ENCODE peak calls at places on chromosomes 6 and 20, in five cellular contexts. One of them, this sample, is unnamed.

GRCh38 chr6:54099201-54099600 is 12.0 kb upstream of the MLIP start:
- DNase-seq in coronary artery: no peak
- DNase-seq in brain microvascular endothelial cell: no peak
- DNase-seq in hepatocyte: no peak
- DNase-seq in AG04450: no peak
- DNase-seq in this sample: no peak

GRCh38 chr20:31497838-31498540 is 16.3 kb upstream of the HM13 start:
- DNase-seq in hepatocyte: peak
- DNase-seq in coronary artery: no peak
- DNase-seq in brain microvascular endothelial cell: peak
- DNase-seq in AG04450: no peak
- DNase-seq in this sample: no peak

GRCh38 chr6:108748063-108748462 is 100.2 kb upstream of the ARMC2 start:
- DNase-seq in hepatocyte: no peak
- DNase-seq in brain microvascular endothelial cell: no peak
- DNase-seq in coronary artery: no peak
- DNase-seq in AG04450: no peak
- DNase-seq in this sample: no peak

GRCh38 chr6:144415835-144416237 is 130.7 kb downstream of the UTRN start:
- DNase-seq in coronary artery: no peak
- DNase-seq in AG04450: peak
- DNase-seq in hepatocyte: no peak
- DNase-seq in brain microvascular endothelial cell: peak
- DNase-seq in this sample: peak

GRCh38 chr6:105993769-105994521 is 92.2 kb upstream of the PRDM1 start:
- DNase-seq in brain microvascular endothelial cell: no peak
- DNase-seq in coronary artery: no peak
- DNase-seq in hepatocyte: peak
- DNase-seq in AG04450: no peak
- DNase-seq in this sample: no peak

GRCh38 chr20:47355489-47356219 is 845 bp downstream of the ZMYND8 start:
- DNase-seq in coronary artery: no peak
- DNase-seq in hepatocyte: no peak
- DNase-seq in AG04450: no peak
- DNase-seq in brain microvascular endothelial cell: no peak
- DNase-seq in this sample: no peak

GRCh38 chr6:170605860-170606259 is 21.4 kb upstream of the PDCD2 start:
- DNase-seq in brain microvascular endothelial cell: no peak
- DNase-seq in hepatocyte: no peak
- DNase-seq in coronary artery: no peak
- DNase-seq in AG04450: no peak
- DNase-seq in this sample: no peak

GRCh38 chr6:20946037-20946436 is 411.8 kb downstream of the CDKAL1 start:
- DNase-seq in brain microvascular endothelial cell: peak
- DNase-seq in AG04450: no peak
- DNase-seq in coronary artery: no peak
- DNase-seq in hepatocyte: no peak
- DNase-seq in this sample: no peak

GRCh38 chr20:53078761-53079482 is 106.8 kb downstream of the TSHZ2 start:
- DNase-seq in brain microvascular endothelial cell: no peak
- DNase-seq in AG04450: no peak
- DNase-seq in coronary artery: no peak
- DNase-seq in hepatocyte: no peak
- DNase-seq in this sample: no peak

GRCh38 chr6:44966449-44967091 is 361.6 kb upstream of the RUNX2 start:
- DNase-seq in brain microvascular endothelial cell: peak
- DNase-seq in AG04450: no peak
- DNase-seq in hepatocyte: no peak
- DNase-seq in coronary artery: no peak
- DNase-seq in this sample: no peak

GRCh38 chr6:25934181-25934580 is 3.7 kb upstream of the SLC17A2 start:
- DNase-seq in hepatocyte: no peak
- DNase-seq in brain microvascular endothelial cell: no peak
- DNase-seq in AG04450: no peak
- DNase-seq in coronary artery: no peak
- DNase-seq in this sample: no peak

GRCh38 chr20:54550776-54551396 is 75.5 kb downstream of the DOK5 start:
- DNase-seq in brain microvascular endothelial cell: peak
- DNase-seq in hepatocyte: no peak
- DNase-seq in AG04450: no peak
- DNase-seq in coronary artery: no peak
- DNase-seq in this sample: no peak

GRCh38 chr20:1381753-1382591 is 10.9 kb downstream of the FKBP1A start:
- DNase-seq in hepatocyte: no peak
- DNase-seq in coronary artery: no peak
- DNase-seq in AG04450: no peak
- DNase-seq in brain microvascular endothelial cell: no peak
- DNase-seq in this sample: no peak
- H3K27ac ChIP-seq in hepatocyte: no peak
- H3K27ac ChIP-seq in coronary artery: peak
- H3K27ac ChIP-seq in AG04450: no peak
- H3K27ac ChIP-seq in brain microvascular endothelial cell: no peak
- H3K27ac ChIP-seq in this sample: peak

DNA sequence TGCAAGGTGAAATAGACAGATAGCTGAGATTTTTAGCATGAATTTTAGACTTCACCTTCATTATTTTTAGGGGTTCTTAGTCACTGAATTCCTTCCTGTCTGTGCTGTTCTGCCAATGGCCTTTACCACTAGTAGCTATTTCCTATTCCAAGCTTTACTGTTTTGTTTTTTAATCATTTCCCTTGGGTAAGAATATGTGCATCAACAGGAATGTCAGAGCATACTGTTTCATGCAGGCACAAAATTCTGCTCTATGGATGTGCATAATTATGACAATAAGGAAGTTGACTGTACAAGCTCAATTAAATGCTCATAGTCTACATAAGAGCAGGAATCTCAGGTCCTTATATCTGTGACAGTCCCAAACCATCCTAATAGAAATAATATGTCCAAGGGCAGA is 5.0 kb downstream of the TNFAIP3 start:
- DNase-seq in hepatocyte: no peak
- DNase-seq in brain microvascular endothelial cell: no peak
- DNase-seq in AG04450: no peak
- DNase-seq in coronary artery: no peak
- DNase-seq in this sample: no peak
- H3K4me3 ChIP-seq in hepatocyte: no peak
- H3K4me3 ChIP-seq in brain microvascular endothelial cell: no peak
- H3K4me3 ChIP-seq in AG04450: no peak
- H3K4me3 ChIP-seq in coronary artery: peak
- H3K4me3 ChIP-seq in this sample: no peak

DNA sequence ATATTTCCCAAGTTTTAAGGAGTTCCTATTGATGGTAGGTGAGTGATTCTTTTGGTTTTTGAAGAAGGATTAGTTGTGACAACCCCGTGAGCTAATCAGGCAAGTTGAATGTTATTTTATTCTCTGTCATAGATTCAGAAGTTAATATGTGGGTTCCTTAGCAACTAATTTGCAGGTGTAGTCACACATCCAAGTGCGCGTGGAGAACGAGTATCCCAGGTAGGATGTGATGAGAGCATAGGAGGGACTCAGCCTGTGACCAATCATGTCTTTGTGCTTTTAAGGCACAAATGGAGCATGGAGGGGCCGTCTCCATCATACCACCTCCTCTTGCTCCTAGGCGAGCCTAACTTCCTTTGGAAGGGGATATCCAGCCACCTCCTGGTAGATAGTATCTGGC is 41.1 kb downstream of the PPP1R14C start:
- DNase-seq in brain microvascular endothelial cell: no peak
- DNase-seq in AG04450: no peak
- DNase-seq in hepatocyte: no peak
- DNase-seq in coronary artery: no peak
- DNase-seq in this sample: no peak
- H3K27ac ChIP-seq in brain microvascular endothelial cell: no peak
- H3K27ac ChIP-seq in AG04450: no peak
- H3K27ac ChIP-seq in hepatocyte: no peak
- H3K27ac ChIP-seq in coronary artery: no peak
- H3K27ac ChIP-seq in this sample: no peak

DNA sequence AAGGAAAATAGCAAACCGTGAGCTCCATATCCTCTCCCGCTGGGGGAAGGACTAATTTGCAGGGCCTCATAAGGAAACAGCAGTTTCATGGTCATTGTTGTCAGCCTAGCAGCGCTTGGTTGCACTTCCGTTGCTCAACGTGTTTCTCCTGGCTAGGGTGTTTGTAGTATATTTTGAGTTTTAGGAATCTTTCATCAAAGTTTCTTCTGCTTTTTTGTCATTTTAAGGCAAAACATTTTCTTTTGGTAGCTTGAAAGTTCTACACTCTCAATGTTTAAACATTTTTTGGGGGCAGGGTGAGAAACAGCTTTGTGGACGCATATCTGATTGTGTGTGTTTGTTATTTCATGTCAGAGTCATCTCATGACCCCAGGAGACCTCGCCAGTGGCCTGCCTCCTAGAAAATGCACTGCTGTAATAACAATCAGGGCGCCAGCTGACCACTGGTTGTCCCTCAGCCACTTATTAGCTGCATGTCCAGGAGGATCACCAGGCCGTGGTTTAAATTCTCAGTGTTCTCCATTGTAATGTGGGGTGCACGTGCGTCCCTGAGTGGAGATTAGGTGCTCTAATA is 20.6 kb downstream of the JARID2 start:
- DNase-seq in hepatocyte: no peak
- DNase-seq in AG04450: no peak
- DNase-seq in brain microvascular endothelial cell: no peak
- DNase-seq in coronary artery: no peak
- DNase-seq in this sample: no peak
- H3K4me3 ChIP-seq in hepatocyte: no peak
- H3K4me3 ChIP-seq in AG04450: no peak
- H3K4me3 ChIP-seq in brain microvascular endothelial cell: no peak
- H3K4me3 ChIP-seq in coronary artery: no peak
- H3K4me3 ChIP-seq in this sample: no peak

DNA sequence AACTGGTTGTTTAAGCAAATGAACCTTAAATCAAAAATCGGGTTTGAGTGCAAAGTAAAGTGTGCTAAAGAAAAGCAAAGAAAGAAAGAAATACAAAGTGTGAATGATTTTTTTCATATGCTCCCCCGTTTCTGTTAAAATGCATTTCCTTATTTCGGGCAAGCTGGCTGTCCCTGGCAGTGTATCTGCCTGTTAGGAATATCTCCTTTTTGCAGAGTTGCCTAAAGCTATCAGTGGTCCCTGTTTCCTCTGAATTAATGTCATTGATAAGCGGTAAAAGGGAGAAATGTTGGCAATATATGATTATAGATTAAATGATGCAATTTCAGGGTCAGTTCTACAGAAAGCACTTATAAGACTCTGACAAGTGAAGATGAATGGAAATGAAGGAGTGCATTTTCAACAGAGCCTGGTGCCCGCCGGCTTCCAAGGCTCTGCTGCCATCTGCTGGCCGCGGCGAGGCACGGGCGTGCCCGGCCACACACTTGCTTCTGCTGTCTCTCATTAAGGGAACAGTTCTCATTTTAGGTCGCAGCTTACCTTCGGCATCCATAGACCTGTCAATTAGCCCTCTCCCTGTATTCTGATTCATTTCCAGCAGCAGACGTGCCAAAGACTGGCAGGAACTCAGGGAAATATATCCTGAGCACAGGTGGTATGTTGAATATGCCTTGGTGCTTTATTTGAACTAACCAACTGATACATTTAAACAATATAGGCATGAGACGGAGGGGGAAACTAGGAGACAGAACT is 381.9 kb downstream of the C6orf118 start:
- DNase-seq in coronary artery: no peak
- DNase-seq in brain microvascular endothelial cell: peak
- DNase-seq in hepatocyte: peak
- DNase-seq in AG04450: no peak
- DNase-seq in this sample: peak
- H3K27ac ChIP-seq in coronary artery: no peak
- H3K27ac ChIP-seq in brain microvascular endothelial cell: no peak
- H3K27ac ChIP-seq in hepatocyte: no peak
- H3K27ac ChIP-seq in AG04450: no peak
- H3K27ac ChIP-seq in this sample: no peak

GRCh38 chr6:3229566-3230274 is 2.3 kb upstream of the TUBB2B start:
- DNase-seq in AG04450: no peak
- DNase-seq in hepatocyte: peak
- DNase-seq in brain microvascular endothelial cell: no peak
- DNase-seq in coronary artery: no peak
- DNase-seq in this sample: no peak

GRCh38 chr6:3227363-3228045 is at the start of gene TUBB2B:
- DNase-seq in hepatocyte: peak
- DNase-seq in brain microvascular endothelial cell: no peak
- DNase-seq in AG04450: no peak
- DNase-seq in coronary artery: no peak
- DNase-seq in this sample: no peak

GRCh38 chr6:3226422-3227362 is 761 bp downstream of the TUBB2B start:
- DNase-seq in brain microvascular endothelial cell: no peak
- DNase-seq in AG04450: no peak
- DNase-seq in hepatocyte: peak
- DNase-seq in coronary artery: no peak
- DNase-seq in this sample: no peak

GRCh38 chr6:3228791-3229565 is 1.5 kb upstream of the TUBB2B start:
- DNase-seq in coronary artery: no peak
- DNase-seq in hepatocyte: peak
- DNase-seq in brain microvascular endothelial cell: no peak
- DNase-seq in AG04450: no peak
- DNase-seq in this sample: no peak

GRCh38 chr6:3228046-3228671 is 706 bp upstream of the TUBB2B start:
- DNase-seq in hepatocyte: peak
- DNase-seq in brain microvascular endothelial cell: no peak
- DNase-seq in AG04450: no peak
- DNase-seq in coronary artery: no peak
- DNase-seq in this sample: no peak
- H3K4me3 ChIP-seq in hepatocyte: peak
- H3K4me3 ChIP-seq in brain microvascular endothelial cell: no peak
- H3K4me3 ChIP-seq in AG04450: no peak
- H3K4me3 ChIP-seq in coronary artery: peak
- H3K4me3 ChIP-seq in this sample: peak

GRCh38 chr6:168192195-168192900 is 113.3 kb upstream of the FRMD1 start:
- DNase-seq in hepatocyte: no peak
- DNase-seq in brain microvascular endothelial cell: no peak
- DNase-seq in coronary artery: peak
- DNase-seq in AG04450: no peak
- DNase-seq in this sample: no peak
- H3K27ac ChIP-seq in hepatocyte: no peak
- H3K27ac ChIP-seq in brain microvascular endothelial cell: no peak
- H3K27ac ChIP-seq in coronary artery: no peak
- H3K27ac ChIP-seq in AG04450: no peak
- H3K27ac ChIP-seq in this sample: no peak

GRCh38 chr6:7910298-7910653 is 312 bp downstream of the TXNDC5 start:
- DNase-seq in AG04450: no peak
- DNase-seq in coronary artery: peak
- DNase-seq in brain microvascular endothelial cell: peak
- DNase-seq in hepatocyte: no peak
- DNase-seq in this sample: no peak

GRCh38 chr6:7912736-7913517 is 2.3 kb upstream of the TXNDC5 start:
- DNase-seq in coronary artery: no peak
- DNase-seq in brain microvascular endothelial cell: no peak
- DNase-seq in hepatocyte: no peak
- DNase-seq in AG04450: no peak
- DNase-seq in this sample: no peak

GRCh38 chr6:7911345-7911725 is 747 bp upstream of the TXNDC5 start:
- DNase-seq in coronary artery: peak
- DNase-seq in AG04450: no peak
- DNase-seq in hepatocyte: no peak
- DNase-seq in brain microvascular endothelial cell: no peak
- DNase-seq in this sample: no peak

GRCh38 chr6:7910654-7911344 is at the start of gene TXNDC5:
- DNase-seq in coronary artery: peak
- DNase-seq in hepatocyte: peak
- DNase-seq in brain microvascular endothelial cell: peak
- DNase-seq in AG04450: no peak
- DNase-seq in this sample: no peak

GRCh38 chr6:7912024-7912423 is 1.4 kb upstream of the TXNDC5 start:
- DNase-seq in AG04450: no peak
- DNase-seq in hepatocyte: no peak
- DNase-seq in coronary artery: peak
- DNase-seq in brain microvascular endothelial cell: no peak
- DNase-seq in this sample: no peak
- H3K4me3 ChIP-seq in AG04450: no peak
- H3K4me3 ChIP-seq in hepatocyte: no peak
- H3K4me3 ChIP-seq in coronary artery: no peak
- H3K4me3 ChIP-seq in brain microvascular endothelial cell: no peak
- H3K4me3 ChIP-seq in this sample: no peak